ENCODE peak calls at places on chromosomes 11 and 22, in six cellular contexts. Q is heart left ventricle, X is IMR-90, J is prostate gland, E is stomach, G is A549. B is an unnamed sample. For H3K4me1 and H3K9me3, the result is how much of the 10 kb centered on the place peaks cover.

GRCh38 chr11:60183595-60184201 is 815 bp upstream of the MS4A6A start:
- DNase-seq in X (no peak), G (no peak), Q (no peak), J (no peak), E (no peak), B (no peak)

GRCh38 chr11:121657191-121657590 is 204.4 kb upstream of the SORL1-AS1 start:
- DNase-seq in X (no peak), G (no peak), Q (no peak), J (no peak), E (no peak), B (no peak)

GRCh38 chr22:19992921-19993355 is 23.7 kb downstream of the ARVCF start:
- DNase-seq in J (no peak), G (no peak), Q (no peak), E (no peak), X (no peak), B (no peak)

GRCh38 chr11:59614277-59615131 is 1.1 kb downstream of the OSBP start:
- DNase-seq in X (no peak), J (peak), Q (no peak), E (no peak), G (no peak), B (no peak)

GRCh38 chr11:95279921-95280861 is 49.2 kb upstream of the SESN3 start:
- DNase-seq in X (no peak), J (peak), Q (no peak), G (no peak), E (no peak), B (no peak)

GRCh38 chr22:49964136-49964492 is 3.5 kb downstream of the PIM3 start:
- DNase-seq in Q (no peak), E (peak), G (no peak), J (no peak), X (no peak), B (peak)

GRCh38 chr11:126598344-126599092 is 243.0 kb downstream of the ST3GAL4 start:
- DNase-seq in J (no peak), E (no peak), Q (no peak), X (no peak), G (no peak), B (no peak)

GRCh38 chr11:13168281-13168680 is 109.3 kb upstream of the BMAL1 start:
- DNase-seq in Q (no peak), X (no peak), G (no peak), E (peak), J (peak), B (no peak)

GRCh38 chr11:14059491-14059890 is 97.0 kb downstream of the SPON1 start:
- DNase-seq in X (no peak), Q (no peak), E (no peak), J (no peak), G (no peak), B (no peak)

GRCh38 chr11:36333468-36333867 is 37.4 kb downstream of the PRR5L start:
- DNase-seq in E (no peak), X (peak), G (no peak), J (no peak), Q (no peak), B (no peak)

GRCh38 chr11:76510060-76511047 is 65.5 kb downstream of the EMSY start:
- DNase-seq in X (peak), Q (no peak), G (no peak), E (no peak), J (no peak), B (no peak)

GRCh38 chr11:69867076-69868002 is 48.1 kb upstream of the FGF3 start:
- DNase-seq in J (no peak), X (peak), G (no peak), Q (no peak), E (no peak), B (no peak)

GRCh38 chr11:119699227-119699626 is 29.8 kb downstream of the NECTIN1 start:
- DNase-seq in G (no peak), J (peak), E (peak), Q (peak), X (no peak), B (peak)

GRCh38 chr11:59610289-59610688 is 5.3 kb downstream of the OSBP start:
- DNase-seq in G (no peak), E (no peak), X (no peak), J (no peak), Q (no peak), B (no peak)

GRCh38 chr11:69666752-69667536 is 8.2 kb downstream of the LTO1 start:
- DNase-seq in Q (no peak), G (no peak), E (no peak), X (no peak), J (no peak), B (no peak)

GRCh38 chr11:64771861-64772260 is 6.5 kb downstream of the SF1 start:
- DNase-seq in Q (no peak), J (no peak), G (no peak), X (no peak), E (no peak), B (no peak)

GRCh38 chr11:64776875-64777274 is 1.5 kb downstream of the SF1 start:
- DNase-seq in J (no peak), Q (no peak), G (no peak), E (no peak), X (no peak), B (no peak)

GRCh38 chr11:64772318-64773018 is 5.9 kb downstream of the SF1 start:
- DNase-seq in E (no peak), G (no peak), Q (no peak), X (no peak), J (no peak), B (no peak)

GRCh38 chr11:64776425-64776824 is 1.9 kb downstream of the SF1 start:
- DNase-seq in E (no peak), J (no peak), X (no peak), Q (no peak), G (no peak), B (no peak)

GRCh38 chr11:64774144-64774543 is 4.2 kb downstream of the SF1 start:
- DNase-seq in J (no peak), G (no peak), X (no peak), E (no peak), Q (no peak), B (no peak)
- H3K4me1 ChIP-seq in J (under half), G (under half), X (under half), E (half or more), Q (under half), B (half or more)

GRCh38 chr11:73242291-73243092 is 24.4 kb downstream of the P2RY2 start:
- DNase-seq in J (peak), E (peak), G (peak), Q (peak), X (peak), B (peak)
- TF ChIP-seq POLR2A in J (no peak), E (no peak), G (no peak), Q (no peak), X (peak), B (no peak)

GRCh38 chr11:91749231-91749630 is 475.4 kb upstream of the FAT3 start:
- DNase-seq in J (no peak), X (no peak), E (no peak), G (no peak), Q (no peak), B (no peak)
- H3K9me3 ChIP-seq in J (under half), X (under half), E (under half), G (under half), Q (under half), B (under half)

GRCh38 chr22:25623851-25624250 is 59.4 kb downstream of the GRK3 start:
- DNase-seq in Q (no peak), E (no peak), X (no peak), G (no peak), J (no peak), B (no peak)
- H3K4me1 ChIP-seq in Q (under half), E (under half), X (under half), G (under half), J (under half), B (under half)

GRCh38 chr22:45023431-45023830 is 13.6 kb upstream of the PHF21B start:
- DNase-seq in E (no peak), J (no peak), Q (no peak), G (no peak), X (no peak), B (no peak)
- TF ChIP-seq POLR2A in E (no peak), J (no peak), Q (no peak), G (no peak), X (no peak), B (no peak)

DNA sequence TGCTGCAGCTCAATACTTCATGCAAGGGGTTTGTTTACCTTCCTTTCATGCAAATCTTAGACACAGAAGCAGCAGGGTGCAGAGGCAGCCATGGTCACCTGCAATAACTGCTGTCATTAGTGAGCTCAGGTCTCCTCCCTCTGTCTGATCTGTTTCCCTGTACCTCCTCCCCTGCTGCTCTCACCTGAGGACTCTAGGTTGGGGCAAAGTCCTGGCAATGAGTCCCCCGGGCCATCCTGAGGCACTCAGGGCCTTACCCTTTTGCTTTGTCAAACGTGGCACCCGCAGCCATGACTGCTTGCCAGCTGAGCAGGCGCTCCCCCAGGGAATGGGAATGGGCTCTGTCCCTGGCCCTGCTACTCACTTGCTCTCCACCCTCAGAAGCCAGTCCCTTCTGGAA is 3.9 kb downstream of the LRRC10B start:
- DNase-seq in J (no peak), E (no peak), X (no peak), G (no peak), Q (no peak), B (no peak)
- H3K9me3 ChIP-seq in J (under half), E (under half), X (under half), G (under half), Q (under half), B (under half)

GRCh38 chr11:68579455-68579854 is 104.9 kb upstream of the GAL start:
- DNase-seq in Q (no peak), E (no peak), X (peak), G (no peak), J (no peak), B (no peak)
- H3K4me1 ChIP-seq in Q (under half), E (half or more), X (under half), G (under half), J (under half), B (half or more)

GRCh38 chr11:128341767-128342318 is 245.5 kb downstream of the ETS1 start:
- DNase-seq in J (no peak), G (no peak), Q (no peak), X (no peak), E (no peak), B (no peak)

GRCh38 chr11:128343870-128344269 is 243.5 kb downstream of the ETS1 start:
- DNase-seq in E (no peak), Q (no peak), X (peak), G (no peak), J (no peak), B (no peak)

GRCh38 chr11:128342511-128343133 is 244.7 kb downstream of the ETS1 start:
- DNase-seq in G (peak), J (no peak), X (peak), E (no peak), Q (peak), B (no peak)

GRCh38 chr11:128341280-128341679 is 246.1 kb downstream of the ETS1 start:
- DNase-seq in X (no peak), Q (no peak), E (no peak), J (no peak), G (no peak), B (no peak)

GRCh38 chr11:128343134-128343514 is 244.2 kb downstream of the ETS1 start:
- DNase-seq in Q (no peak), G (no peak), X (no peak), J (no peak), E (no peak), B (no peak)
- TF ChIP-seq POLR2A in Q (no peak), G (no peak), X (no peak), J (no peak), E (no peak), B (no peak)

DNA sequence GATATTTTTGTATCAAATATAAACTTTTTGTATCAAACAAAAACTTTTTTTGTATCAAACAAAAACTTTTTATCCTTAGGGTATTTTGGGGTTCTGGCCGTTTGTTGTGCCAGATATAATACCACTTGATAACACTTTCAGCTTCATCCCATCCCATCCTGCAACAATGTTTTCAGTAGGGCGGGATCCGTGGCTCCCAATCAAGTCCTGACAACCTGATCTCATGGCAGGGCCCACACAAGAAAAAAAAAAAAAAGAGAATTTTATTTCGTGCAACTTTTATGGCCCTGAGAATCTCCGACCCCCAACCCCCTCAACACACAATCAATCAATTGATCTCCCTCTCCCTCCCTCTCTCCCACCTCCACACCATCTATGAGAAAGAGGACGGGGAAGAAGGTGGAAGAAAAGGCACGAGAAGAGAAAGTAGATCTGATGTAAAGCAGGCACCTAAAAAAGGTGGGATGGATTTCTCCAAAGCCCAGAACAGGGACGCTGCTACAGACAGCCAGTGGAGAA is 4749.6 kb upstream of the OR11H1 start:
- DNase-seq in E (no peak), G (no peak), X (no peak), J (no peak), Q (no peak), B (no peak)
- H3K9me3 ChIP-seq in E (half or more), G (under half), X (under half), J (under half), Q (under half), B (under half)

GRCh38 chr11:111499483-111499882 is 12.7 kb downstream of the BTG4 start:
- DNase-seq in X (peak), Q (no peak), E (no peak), J (no peak), G (no peak), B (no peak)
- H3K4me1 ChIP-seq in X (under half), Q (under half), E (under half), J (under half), G (under half), B (under half)